ENCODE peak calls at places on chromosomes 6 and 20, in six cellular contexts. S is left ventricle myocardium inferior; A is ELR; T is stimulated activated CD4-positive, alpha-beta T cell treated with anti-CD3 and anti-CD28 coated beads, Interleukin-15, amount 100 ng/mL, for 24 hours; P is psoas muscle; L is SHP77 treated with DMSO at 0.1 percent for 48 hours. W is an unnamed sample.

GRCh38 chr6:43878823-43879495 is 108.9 kb downstream of the VEGFA start:
- DNase-seq in P (no peak), S (peak; percentile 25), L (no peak), A (no peak), T (no peak), W (no peak)

GRCh38 chr20:2305946-2306345 is 10.1 kb downstream of the TGM3 start:
- DNase-seq in T (no peak), A (no peak), L (peak; percentile 74), P (no peak), S (no peak), W (no peak)

GRCh38 chr20:10939297-10939949 is 265.6 kb upstream of the JAG1 start:
- DNase-seq in L (no peak), T (no peak), S (no peak), P (no peak), A (peak; percentile 38), W (no peak)

GRCh38 chr20:24100370-24101011 is 111.9 kb upstream of the GGTLC1 start:
- DNase-seq in L (peak; percentile 52), T (peak; percentile 66), A (peak; percentile 60), P (peak; percentile 36), S (peak; percentile 28), W (peak; percentile 72)

GRCh38 chr6:132506869-132507813 is 5.8 kb downstream of the STX7 start:
- DNase-seq in P (no peak), A (no peak), S (no peak), T (no peak), L (no peak), W (no peak)

GRCh38 chr6:101490857-101491256 is 97.3 kb downstream of the GRIK2 start:
- DNase-seq in P (no peak), A (no peak), S (no peak), T (no peak), L (no peak), W (no peak)

GRCh38 chr20:37917436-37917835 is 14.5 kb downstream of the VSTM2L start:
- DNase-seq in A (no peak), T (no peak), P (no peak), L (no peak), S (no peak), W (no peak)

GRCh38 chr6:135159531-135159930 is 21.6 kb upstream of the MYB start:
- DNase-seq in T (peak; percentile 57), L (no peak), P (no peak), S (no peak), A (peak; percentile 44), W (peak; percentile 26)

GRCh38 chr6:84460491-84460890 is 233.0 kb upstream of the CEP162 start:
- DNase-seq in L (no peak), P (no peak), A (no peak), S (no peak), T (no peak), W (no peak)

W was measured in activated naive CD4-positive, alpha-beta T cell treated with anti-CD3 and anti-CD28 coated beads, Interleukin-2, amount 10 ng/mL, durations not matched to agents 7 days and 5 days.